ENCODE peak calls at places on chromosomes 16 and 17, in ten cellular contexts. I is SW480; V is stimulated activated CD4-positive, alpha-beta T cell treated with anti-CD3 and anti-CD28 coated beads, Interleukin-15, amount 100 ng/mL, for 1 hour; R is dorsolateral prefrontal cortex; D is stromal cell of bone marrow; Y is smooth muscle cell of the brain vasculature; X is NCI-H774; B is GM04504; G is right cardiac atrium; T is activated naive CD4-positive, alpha-beta T cell treated with anti-CD3 and anti-CD28 coated beads, Interleukin-2, amount 10 ng/mL, durations not matched to agents 7 days and 5 days. M is an unnamed sample.
A peak's percentile ranks its signal among the peaks of the same experiment; 100 is the strongest.

GRCh38 chr16:24825696-24826095 is 20.1 kb upstream of the SLC5A11 start:
- DNase-seq in I (no peak), V (no peak), R (no peak), D (no peak), Y (no peak), X (no peak), B (no peak), G (no peak), T (no peak), M (no peak)

GRCh38 chr17:2012499-2012898 is 12.6 kb downstream of the RTN4RL1 start:
- DNase-seq in I (no peak), V (no peak), R (no peak), D (no peak), Y (no peak), X (no peak), B (no peak), G (no peak), T (no peak), M (no peak)

GRCh38 chr17:35698800-35699199 is 32.6 kb upstream of the RASL10B start:
- DNase-seq in I (no peak), V (no peak), R (no peak), D (no peak), Y (no peak), X (no peak), B (no peak), G (no peak), T (no peak), M (no peak)

GRCh38 chr17:21511368-21512195 is 135.4 kb downstream of the KCNJ12 start:
- DNase-seq in I (peak; percentile 79), V (peak; percentile 53), R (peak; percentile 82), D (peak; percentile 54), Y (peak; percentile 70), X (no peak), B (peak; percentile 51), G (peak; percentile 85), T (peak; percentile 76), M (peak; percentile 47)

GRCh38 chr17:68909066-68909465 is 46.1 kb downstream of the ABCA8 start:
- DNase-seq in I (peak; percentile 3), V (no peak), R (no peak), D (peak; percentile 98), Y (peak; percentile 63), X (no peak), B (peak; percentile 89), G (peak; percentile 52), T (no peak), M (no peak)

GRCh38 chr17:915416-916201 is 64.0 kb downstream of the NXN start:
- DNase-seq in I (no peak), V (no peak), R (no peak), D (peak; percentile 36), Y (no peak), X (no peak), B (peak; percentile 35), G (peak; percentile 77), T (no peak), M (no peak)

GRCh38 chr16:27235055-27235937 is 32.0 kb downstream of the KDM8 start:
- DNase-seq in I (peak; percentile 59), V (peak; percentile 50), R (peak; percentile 75), D (peak; percentile 68), Y (peak; percentile 79), X (peak; percentile 27), B (peak; percentile 89), G (peak; percentile 93), T (peak; percentile 97), M (peak; percentile 95)

GRCh38 chr16:67632415-67633172 is 12.3 kb upstream of the CARMIL2 start:
- DNase-seq in I (no peak), V (no peak), R (peak; percentile 54), D (no peak), Y (peak; percentile 23), X (no peak), B (no peak), G (peak; percentile 52), T (no peak), M (no peak)

GRCh38 chr17:30323895-30324319 is 9.9 kb downstream of the TMIGD1 start:
- DNase-seq in I (peak; percentile 51), V (no peak), R (no peak), D (peak; percentile 30), Y (no peak), X (peak; percentile 10), B (no peak), G (peak; percentile 28), T (peak; percentile 25), M (no peak)

GRCh38 chr16:18800674-18801196 is 614 bp downstream of the ARL6IP1 start:
- DNase-seq in I (peak; percentile 21), V (no peak), R (no peak), D (no peak), Y (no peak), X (no peak), B (no peak), G (no peak), T (no peak), M (no peak)

GRCh38 chr16:85612191-85612800 is 826 bp upstream of the GSE1 start:
- DNase-seq in I (peak; percentile 97), V (no peak), R (no peak), D (peak; percentile 75), Y (no peak), X (no peak), B (peak; percentile 84), G (peak; percentile 82), T (peak; percentile 39), M (no peak)

GRCh38 chr16:85568519-85568918 is 44.6 kb upstream of the GSE1 start:
- DNase-seq in I (no peak), V (no peak), R (no peak), D (no peak), Y (no peak), X (no peak), B (no peak), G (peak; percentile 57), T (no peak), M (no peak)

GRCh38 chr16:84836234-84836647 is 16.5 kb downstream of the CRISPLD2 start:
- DNase-seq in I (no peak), V (no peak), R (no peak), D (peak; percentile 99), Y (peak; percentile 95), X (no peak), B (peak; percentile 100), G (peak; percentile 85), T (no peak), M (no peak)

GRCh38 chr17:45093444-45094110 is 32.5 kb downstream of the NMT1 start:
- DNase-seq in I (no peak), V (no peak), R (no peak), D (no peak), Y (no peak), X (no peak), B (no peak), G (peak; percentile 57), T (no peak), M (no peak)

GRCh38 chr16:85202631-85203461 is 90.6 kb upstream of the CIBAR2 start:
- DNase-seq in I (no peak), V (no peak), R (peak; percentile 52), D (no peak), Y (no peak), X (no peak), B (peak; percentile 85), G (peak; percentile 92), T (no peak), M (no peak)

GRCh38 chr16:48317614-48318013 is 67.6 kb downstream of the SIAH1 start:
- DNase-seq in I (peak; percentile 54), V (no peak), R (no peak), D (peak; percentile 49), Y (no peak), X (no peak), B (peak; percentile 46), G (no peak), T (no peak), M (no peak)

GRCh38 chr16:3038896-3039295 is 2.2 kb upstream of the BICDL2 start:
- DNase-seq in I (no peak), V (no peak), R (no peak), D (no peak), Y (no peak), X (no peak), B (no peak), G (no peak), T (no peak), M (no peak)

GRCh38 chr17:42494673-42495072 is 36.0 kb downstream of the ATP6V0A1 start:
- DNase-seq in I (no peak), V (no peak), R (no peak), D (no peak), Y (no peak), X (no peak), B (no peak), G (no peak), T (no peak), M (no peak)

GRCh38 chr17:34225046-34225445 is 30.0 kb upstream of the CCL2 start:
- DNase-seq in I (no peak), V (no peak), R (no peak), D (no peak), Y (no peak), X (no peak), B (no peak), G (no peak), T (no peak), M (no peak)

GRCh38 chr16:52837251-52837650 is 215.4 kb downstream of the CHD9NB start:
- DNase-seq in I (peak; percentile 18), V (no peak), R (no peak), D (no peak), Y (no peak), X (no peak), B (no peak), G (no peak), T (no peak), M (no peak)

GRCh38 chr17:68383120-68383442 is 74.2 kb downstream of the WIPI1 start:
- DNase-seq in I (no peak), V (no peak), R (no peak), D (no peak), Y (no peak), X (no peak), B (no peak), G (no peak), T (no peak), M (no peak)

GRCh38 chr17:66347661-66348604 is 45.5 kb downstream of the PRKCA start:
- DNase-seq in I (no peak), V (no peak), R (no peak), D (no peak), Y (no peak), X (no peak), B (no peak), G (no peak), T (no peak), M (no peak)

GRCh38 chr16:83136924-83137323 is 510.2 kb downstream of the CDH13 start:
- DNase-seq in I (no peak), V (no peak), R (no peak), D (no peak), Y (no peak), X (no peak), B (no peak), G (no peak), T (no peak), M (no peak)

GRCh38 chr17:20095366-20096080 is 86.4 kb downstream of the SPECC1 start:
- DNase-seq in I (peak; percentile 60), V (no peak), R (peak; percentile 81), D (peak; percentile 26), Y (no peak), X (no peak), B (peak; percentile 22), G (peak; percentile 76), T (no peak), M (no peak)

GRCh38 chr17:79621151-79621940 is 10.5 kb upstream of the RBFOX3 start:
- DNase-seq in I (no peak), V (no peak), R (peak; percentile 41), D (no peak), Y (no peak), X (no peak), B (no peak), G (no peak), T (no peak), M (no peak)

GRCh38 chr17:74992223-74992622 is 4.8 kb downstream of the CDR2L start:
- DNase-seq in I (no peak), V (no peak), R (no peak), D (no peak), Y (no peak), X (no peak), B (no peak), G (no peak), T (no peak), M (no peak)

GRCh38 chr16:78430281-78430680 is 330.8 kb downstream of the WWOX start:
- DNase-seq in I (no peak), V (no peak), R (no peak), D (no peak), Y (no peak), X (no peak), B (no peak), G (no peak), T (no peak), M (no peak)

GRCh38 chr16:17076121-17076757 is 394.5 kb downstream of the XYLT1 start:
- DNase-seq in I (no peak), V (no peak), R (no peak), D (no peak), Y (no peak), X (no peak), B (no peak), G (no peak), T (no peak), M (no peak)

M was measured in activated CD8-positive, alpha-beta memory T cell treated with anti-CD3 and anti-CD28 coated beads for 1 hour.